ENCODE peak calls at places on chromosomes 16 and 17, in four cellular contexts. O is NCI-H345, U is NCI-H1105 treated with DMSO at 0.1 percent for 48 hours, C is GM13976. W is an unnamed sample.

GRCh38 chr17:27504188-27504995 is 48.1 kb downstream of the KSR1 start:
- DNase-seq in O (no peak), C (no peak), U (peak), W (no peak)

GRCh38 chr16:63461248-63461841 is 1425.1 kb upstream of the CDH8 start:
- DNase-seq in C (no peak), O (peak), U (peak), W (peak)

GRCh38 chr17:78875738-78876597 is 27.0 kb downstream of the CEP295NL start:
- DNase-seq in O (no peak), U (no peak), C (no peak), W (no peak)

GRCh38 chr17:9907883-9908648 is 3.0 kb upstream of the RCVRN start:
- DNase-seq in C (no peak), U (no peak), O (no peak), W (no peak)

GRCh38 chr17:28230011-28230410 is 89.0 kb upstream of the TMEM97 start:
- DNase-seq in O (no peak), C (no peak), U (no peak), W (no peak)

GRCh38 chr16:4182581-4183257 is 59.2 kb downstream of the SRL start:
- DNase-seq in U (no peak), O (no peak), C (peak), W (no peak)

GRCh38 chr16:88759245-88759975 is 25.6 kb downstream of the PIEZO1 start:
- DNase-seq in O (no peak), U (no peak), C (no peak), W (no peak)

GRCh38 chr17:20995873-20996723 is 46.7 kb downstream of the USP22 start:
- DNase-seq in C (no peak), U (no peak), O (no peak), W (no peak)